ENCODE peak calls at places on chromosomes 4 and X, in five cellular contexts. E is breast epithelium, M is brain microvascular endothelial cell, K is WTC11, R is tibial nerve. W is an unnamed sample.
A peak's percentile ranks its signal among the peaks of the same experiment; 100 is the strongest.

GRCh38 chr4:157363366-157363765 is 142.8 kb downstream of the GRIA2 start:
- DNase-seq in E (no peak), M (no peak), K (no peak), R (no peak), W (no peak)

GRCh38 chr4:6641164-6641970 is 882 bp downstream of the MRFAP1 start:
- DNase-seq in E (peak; percentile 54), M (peak; percentile 10), K (no peak), R (no peak), W (no peak)

GRCh38 chr4:118289794-118290193 is 63.0 kb downstream of the PRSS12 start:
- DNase-seq in E (no peak), M (peak; percentile 44), K (no peak), R (no peak), W (no peak)

GRCh38 chr4:188534297-188534696 is 395.1 kb downstream of the TRIML1 start:
- DNase-seq in E (no peak), M (no peak), K (no peak), R (no peak), W (no peak)

GRCh38 chrX:18985186-18985435 is 1.2 kb upstream of the PHKA2 start:
- DNase-seq in E (no peak), M (no peak), K (no peak), R (no peak), W (no peak)

GRCh38 chr4:7641712-7642111 is 207.0 kb upstream of the PSAPL1 start:
- DNase-seq in E (no peak), M (no peak), K (no peak), R (no peak), W (no peak)

GRCh38 chrX:118552501-118552900 is 56.9 kb downstream of the DOCK11 start:
- DNase-seq in E (no peak), M (peak; percentile 40), K (no peak), R (no peak), W (no peak)

GRCh38 chrX:44431206-44431605 is 87.7 kb upstream of the EFHC2 start:
- DNase-seq in E (no peak), M (peak; percentile 4), K (no peak), R (no peak), W (no peak)

GRCh38 chr4:182806259-182807252 is 110.6 kb downstream of the DCTD start:
- DNase-seq in E (peak; percentile 74), M (peak; percentile 65), K (peak; percentile 92), R (peak; percentile 56), W (peak; percentile 55)

GRCh38 chr4:99844048-99844447 is 27.4 kb downstream of the DAPP1 start:
- DNase-seq in E (no peak), M (no peak), K (no peak), R (no peak), W (no peak)

GRCh38 chr4:106502106-106502699 is 133.6 kb upstream of the GIMD1 start:
- DNase-seq in E (peak; percentile 61), M (peak; percentile 57), K (peak; percentile 76), R (peak; percentile 20), W (peak; percentile 27)

GRCh38 chr4:80713409-80713808 is 317.1 kb upstream of the BMP3 start:
- DNase-seq in E (no peak), M (no peak), K (no peak), R (no peak), W (no peak)

GRCh38 chr4:113382704-113383103 is 333.3 kb downstream of the ANK2 start:
- DNase-seq in E (no peak), M (no peak), K (no peak), R (no peak), W (no peak)

GRCh38 chr4:8580321-8581093 is at the start of gene GPR78:
- DNase-seq in E (no peak), M (peak; percentile 37), K (peak; percentile 97), R (no peak), W (no peak)

GRCh38 chr4:67871867-67872266 is 11.9 kb downstream of the TMPRSS11D start:
- DNase-seq in E (no peak), M (peak; percentile 39), K (no peak), R (no peak), W (no peak)
- TF ChIP-seq CTCF in E (no peak), M (peak; percentile 37), K (no peak), R (no peak), W (no peak)

DNA sequence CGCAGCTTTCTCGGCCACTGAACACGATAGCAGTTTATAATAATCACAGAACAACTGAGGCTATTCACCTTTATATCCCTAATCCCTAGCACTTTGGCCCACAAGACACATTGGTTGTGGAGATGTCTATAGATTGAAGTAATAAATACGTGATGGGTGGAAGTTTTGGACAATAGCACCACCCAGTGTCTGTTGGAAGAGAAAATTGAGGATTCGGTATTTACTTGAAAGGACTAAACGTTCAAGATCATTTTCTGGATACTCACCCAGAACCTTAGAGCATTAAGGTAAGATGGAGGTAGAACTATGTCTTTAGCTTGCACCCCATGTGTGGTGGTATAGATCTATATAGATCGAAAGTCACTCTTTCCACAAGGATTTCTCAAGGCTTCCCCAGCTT is 792 bp upstream of the TMSB15A start:
- DNase-seq in E (no peak), M (peak; percentile 6), K (no peak), R (no peak), W (no peak)
- TF ChIP-seq CTCF in E (no peak), M (peak; percentile 24), K (no peak), R (no peak), W (no peak)

GRCh38 chrX:115895678-115896329 is 274.7 kb upstream of the AGTR2 start:
- DNase-seq in E (no peak), M (no peak), K (no peak), R (no peak), W (no peak)

GRCh38 chrX:115892056-115892708 is 278.4 kb upstream of the AGTR2 start:
- DNase-seq in E (no peak), M (no peak), K (no peak), R (no peak), W (no peak)

GRCh38 chrX:115896362-115896761 is 274.2 kb upstream of the AGTR2 start:
- DNase-seq in E (no peak), M (no peak), K (no peak), R (no peak), W (no peak)

GRCh38 chrX:115894087-115894486 is 276.5 kb upstream of the AGTR2 start:
- DNase-seq in E (no peak), M (peak; percentile 13), K (no peak), R (no peak), W (no peak)

GRCh38 chrX:115892787-115893671 is 277.5 kb upstream of the AGTR2 start:
- DNase-seq in E (peak; percentile 54), M (peak; percentile 28), K (peak; percentile 21), R (no peak), W (peak; percentile 29)
- TF ChIP-seq CTCF in E (no peak), M (peak; percentile 12), K (no peak), R (peak; percentile 82), W (no peak)

GRCh38 chr4:90542216-90542615 is 415.0 kb downstream of the CCSER1 start:
- DNase-seq in E (no peak), M (no peak), K (no peak), R (no peak), W (no peak)

GRCh38 chr4:90537491-90537890 is 410.3 kb downstream of the CCSER1 start:
- DNase-seq in E (no peak), M (no peak), K (no peak), R (no peak), W (no peak)

GRCh38 chr4:90536408-90536807 is 409.2 kb downstream of the CCSER1 start:
- DNase-seq in E (no peak), M (no peak), K (no peak), R (no peak), W (no peak)

GRCh38 chr4:90543419-90544170 is 416.4 kb downstream of the CCSER1 start:
- DNase-seq in E (no peak), M (no peak), K (no peak), R (no peak), W (no peak)

DNA sequence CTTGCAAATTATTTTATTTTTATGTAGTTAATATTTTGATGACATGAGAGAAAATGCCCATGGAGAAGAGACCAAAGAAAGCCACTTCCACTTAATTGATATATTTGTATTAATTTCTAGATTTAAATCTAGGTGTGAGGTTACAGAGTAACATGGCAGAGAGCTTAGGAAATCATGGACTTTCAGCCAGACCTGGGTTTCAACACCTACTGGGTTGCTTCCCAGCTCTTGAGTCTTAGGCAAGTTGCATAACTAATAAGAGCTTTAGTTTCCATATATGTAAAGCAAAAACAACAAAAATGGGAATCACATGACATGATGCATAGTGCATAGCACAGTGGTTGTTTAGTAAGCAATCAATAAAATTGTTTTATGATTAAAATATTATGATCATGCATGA is 413.3 kb downstream of the CCSER1 start:
- DNase-seq in E (no peak), M (no peak), K (no peak), R (no peak), W (no peak)
- TF ChIP-seq CTCF in E (no peak), M (no peak), K (no peak), R (no peak), W (no peak)

GRCh38 chr4:170374770-170375169 is 285.0 kb upstream of the AADAT start:
- DNase-seq in E (no peak), M (peak; percentile 12), K (peak; percentile 64), R (no peak), W (no peak)
- TF ChIP-seq CTCF in E (no peak), M (peak; percentile 57), K (peak; percentile 82), R (no peak), W (no peak)

DNA sequence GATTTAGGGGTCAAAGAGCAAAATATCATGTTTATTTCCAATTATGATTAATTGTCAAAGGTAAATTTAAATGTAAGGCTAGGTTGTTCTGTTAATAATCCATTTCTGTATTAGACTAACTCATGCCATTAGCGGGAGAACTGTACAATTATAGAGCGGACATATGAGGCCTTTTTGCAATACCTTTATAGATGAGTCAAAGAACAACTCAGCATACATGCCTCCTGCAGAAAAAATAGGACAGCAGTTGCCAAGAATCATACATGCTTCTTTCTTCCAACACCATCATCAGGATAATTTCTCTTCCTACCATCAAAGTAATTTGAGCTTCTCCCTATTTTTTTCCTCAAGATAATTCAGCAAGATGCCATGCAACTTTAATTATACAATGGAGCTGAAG is 917.8 kb downstream of the ADGRL3 start:
- DNase-seq in E (no peak), M (no peak), K (no peak), R (no peak), W (no peak)
- TF ChIP-seq CTCF in E (no peak), M (no peak), K (no peak), R (no peak), W (no peak)

GRCh38 chr4:98828801-98829200 is 100.1 kb downstream of the EIF4E start:
- DNase-seq in E (no peak), M (no peak), K (peak; percentile 23), R (no peak), W (no peak)
- TF ChIP-seq CTCF in E (no peak), M (peak; percentile 55), K (no peak), R (no peak), W (no peak)

GRCh38 chr4:10554694-10555093 is 97.5 kb upstream of the ZNF518B start:
- DNase-seq in E (no peak), M (peak; percentile 69), K (peak; percentile 56), R (peak; percentile 40), W (peak; percentile 71)
- TF ChIP-seq CTCF in E (peak; percentile 27), M (peak; percentile 83), K (peak; percentile 35), R (peak; percentile 79), W (peak; percentile 37)

GRCh38 chrX:139758809-139759208 is 50.8 kb upstream of the MCF2 start:
- DNase-seq in E (no peak), M (no peak), K (no peak), R (no peak), W (no peak)

GRCh38 chrX:139758250-139758649 is 50.3 kb upstream of the MCF2 start:
- DNase-seq in E (no peak), M (no peak), K (peak; percentile 19), R (no peak), W (no peak)

GRCh38 chrX:139762400-139763183 is 54.6 kb upstream of the MCF2 start:
- DNase-seq in E (no peak), M (peak; percentile 11), K (no peak), R (no peak), W (no peak)

GRCh38 chrX:139759637-139760036 is 51.7 kb upstream of the MCF2 start:
- DNase-seq in E (no peak), M (peak; percentile 24), K (no peak), R (no peak), W (no peak)
- TF ChIP-seq CTCF in E (no peak), M (peak; percentile 56), K (no peak), R (peak; percentile 13), W (no peak)